ENCODE peak calls at places on chromosomes 7 and 10, in six cellular contexts. Q is activated T-helper 1 cell treated with anti-CD3 and anti-CD28 coated beads, Interleukin-2, amount 50 U/mL, for 16 hours; P is SK-MEL-5; A is neuronal stem cell; N is WTC11; F is mesendoderm. W is an unnamed sample.

GRCh38 chr7:43577485-43577951 is 5.4 kb upstream of the STK17A start:
- DNase-seq in N (peak), F (peak), Q (no peak), A (no peak), P (no peak), W (peak)

GRCh38 chr7:42096262-42096661 is 140.7 kb downstream of the GLI3 start:
- DNase-seq in P (no peak), A (no peak), Q (no peak), N (no peak), F (no peak), W (no peak)

GRCh38 chr7:103524042-103524907 is 78.3 kb upstream of the SLC26A5 start:
- DNase-seq in Q (no peak), A (peak), N (no peak), F (peak), P (peak), W (no peak)

GRCh38 chr7:21365866-21366624 is 61.8 kb upstream of the SP4 start:
- DNase-seq in F (no peak), N (no peak), Q (no peak), A (no peak), P (no peak), W (no peak)

GRCh38 chr7:109964780-109965179 is 1126.1 kb upstream of the LRRN3 start:
- DNase-seq in Q (no peak), F (no peak), P (no peak), A (no peak), N (no peak), W (no peak)

GRCh38 chr7:45888185-45888992 is at the start of gene IGFBP1:
- DNase-seq in F (peak), Q (no peak), N (peak), A (peak), P (no peak), W (no peak)

GRCh38 chr10:49552277-49552676 is 13.4 kb upstream of the ERCC6 start:
- DNase-seq in P (peak), Q (no peak), N (no peak), A (no peak), F (no peak), W (no peak)

GRCh38 chr10:11341253-11341652 is 270.2 kb downstream of the USP6NL start:
- DNase-seq in F (no peak), P (no peak), N (no peak), Q (no peak), A (no peak), W (no peak)

GRCh38 chr7:2958416-2959342 is 85.0 kb downstream of the CARD11 start:
- DNase-seq in Q (no peak), F (no peak), N (peak), P (no peak), A (no peak), W (no peak)

GRCh38 chr10:88659725-88660592 is 4.3 kb upstream of the LIPF start:
- DNase-seq in F (no peak), Q (no peak), A (no peak), N (no peak), P (no peak), W (no peak)

GRCh38 chr7:906776-907157 is 30.4 kb downstream of the GET4 start:
- DNase-seq in N (no peak), F (no peak), A (no peak), P (no peak), Q (no peak), W (no peak)

GRCh38 chr10:73841526-73842285 is 30.3 kb upstream of the NDST2 start:
- DNase-seq in F (no peak), N (no peak), P (no peak), Q (no peak), A (no peak), W (no peak)

GRCh38 chr7:132655071-132655761 is 78.9 kb upstream of the PLXNA4 start:
- DNase-seq in Q (no peak), F (peak), A (no peak), N (peak), P (no peak), W (no peak)

GRCh38 chr10:110571093-110571743 is 3.7 kb downstream of the SMC3 start:
- DNase-seq in N (no peak), P (no peak), Q (no peak), F (no peak), A (no peak), W (no peak)

GRCh38 chr7:142280263-142280662 is 22.4 kb upstream of the PRSS58 start:
- DNase-seq in F (no peak), P (no peak), Q (no peak), A (no peak), N (no peak), W (no peak)

GRCh38 chr7:45446195-45446944 is 127.8 kb upstream of the ADCY1 start:
- DNase-seq in F (no peak), P (peak), N (no peak), Q (no peak), A (no peak), W (no peak)

GRCh38 chr10:124003481-124004371 is 89.7 kb downstream of the CHST15 start:
- DNase-seq in P (no peak), F (no peak), N (no peak), A (no peak), Q (no peak), W (no peak)

GRCh38 chr10:62380002-62380401 is 5.8 kb downstream of the ZNF365 start:
- DNase-seq in P (peak), Q (no peak), F (peak), N (no peak), A (no peak), W (no peak)

GRCh38 chr10:10294801-10295515 is 722.7 kb upstream of the CELF2 start:
- DNase-seq in A (peak), P (no peak), F (no peak), N (peak), Q (no peak), W (no peak)

GRCh38 chr10:113957013-113957412 is 86.7 kb upstream of the ADRB1 start:
- DNase-seq in F (no peak), A (no peak), Q (no peak), N (no peak), P (no peak), W (no peak)

GRCh38 chr7:2732959-2733584 is 45.1 kb downstream of the AMZ1 start:
- DNase-seq in N (peak), P (no peak), A (no peak), F (no peak), Q (no peak), W (no peak)

GRCh38 chr7:144132262-144132661 is 9.3 kb downstream of the OR2A14 start:
- DNase-seq in Q (no peak), F (no peak), N (no peak), A (no peak), P (no peak), W (no peak)

W was measured in iPS DF 6.9.